ENCODE peak calls at places on chromosomes 2 and 18, in seven cellular contexts. Y is psoas muscle, B is IMR-90, Q is Peyer's patch, P is colonic mucosa, W is right atrium auricular region, L is pancreas. Z is an unnamed sample. For H3K4me1 and H3K36me3, the result is how much of the 10 kb centered on the place peaks cover.

GRCh38 chr18:3903341-3903740 is 453.4 kb downstream of the TGIF1 start:
- DNase-seq in Y (no peak), P (no peak), L (no peak), Q (no peak), W (no peak), B (peak), Z (no peak)

GRCh38 chr2:238104071-238104511 is 4.0 kb downstream of the ESPNL start:
- DNase-seq in B (no peak), L (no peak), P (no peak), W (no peak), Q (no peak), Y (no peak), Z (no peak)

GRCh38 chr2:196591004-196591403 is 48.5 kb upstream of the CCDC150 start:
- DNase-seq in W (no peak), Q (no peak), P (no peak), Y (no peak), B (no peak), L (no peak), Z (no peak)

GRCh38 chr2:692767-693166 is 15.6 kb upstream of the TMEM18 start:
- DNase-seq in L (no peak), W (no peak), B (no peak), Q (no peak), Y (no peak), P (no peak), Z (no peak)

GRCh38 chr2:133489641-133490411 is 78.4 kb downstream of the NCKAP5 start:
- DNase-seq in B (peak), Q (no peak), Y (peak), P (peak), L (no peak), W (no peak), Z (no peak)

GRCh38 chr2:177187631-177188312 is 24.8 kb upstream of the HNRNPA3 start:
- DNase-seq in Q (no peak), L (no peak), B (peak), Y (no peak), W (no peak), P (peak), Z (peak)

GRCh38 chr2:54709341-54709809 is 14.1 kb upstream of the EML6 start:
- DNase-seq in W (no peak), P (peak), L (peak), Q (no peak), Y (peak), B (no peak), Z (peak)

GRCh38 chr18:7740815-7741214 is 173.7 kb downstream of the PTPRM start:
- DNase-seq in Y (no peak), P (no peak), L (no peak), B (peak), W (no peak), Q (no peak), Z (no peak)

GRCh38 chr18:48940854-48941531 is 9.8 kb downstream of the SMAD7 start:
- DNase-seq in P (no peak), W (no peak), Q (peak), Y (no peak), B (peak), L (no peak), Z (peak)

GRCh38 chr2:173146590-173146989 is 70.9 kb downstream of the MAP3K20 start:
- DNase-seq in W (no peak), L (no peak), Q (no peak), B (peak), P (no peak), Y (no peak), Z (no peak)

GRCh38 chr18:34077599-34077998 is 147.1 kb downstream of the NOL4 start:
- DNase-seq in W (no peak), B (no peak), P (no peak), L (no peak), Y (no peak), Q (no peak), Z (no peak)

GRCh38 chr18:54130177-54130576 is 94.3 kb downstream of the MBD2 start:
- DNase-seq in Q (no peak), P (no peak), Y (no peak), B (peak), L (no peak), W (no peak), Z (no peak)

GRCh38 chr2:36597003-36597531 is 901 bp downstream of the FEZ2 start:
- DNase-seq in Y (no peak), B (no peak), L (no peak), P (peak), Q (no peak), W (no peak), Z (no peak)

GRCh38 chr2:96088340-96089335 is 27.7 kb downstream of the ADRA2B start:
- DNase-seq in W (peak), B (no peak), L (no peak), Y (peak), Q (no peak), P (peak), Z (no peak)

GRCh38 chr18:55439036-55439435 is 149.0 kb downstream of the TCF4 start:
- DNase-seq in Y (no peak), B (no peak), L (no peak), P (no peak), Q (no peak), W (no peak), Z (no peak)

GRCh38 chr18:47075098-47075883 is 39.9 kb upstream of the ELOA2 start:
- DNase-seq in W (no peak), Y (no peak), P (peak), Q (no peak), B (no peak), L (no peak), Z (no peak)

GRCh38 chr2:241940329-241940728 is 70.8 kb downstream of the RTP5 start:
- DNase-seq in P (no peak), L (no peak), Y (no peak), B (no peak), Q (no peak), W (no peak), Z (no peak)

GRCh38 chr2:62858231-62858832 is 152.8 kb downstream of the EHBP1 start:
- DNase-seq in P (no peak), W (no peak), L (no peak), B (no peak), Q (no peak), Y (no peak), Z (no peak)

GRCh38 chr2:127048969-127049897 is 57.7 kb downstream of the BIN1 start:
- DNase-seq in P (peak), Y (no peak), W (no peak), Q (no peak), L (no peak), B (no peak), Z (no peak)

GRCh38 chr2:196383799-196384198 is 212.4 kb upstream of the STK17B start:
- DNase-seq in B (no peak), W (no peak), P (no peak), Q (no peak), Y (no peak), L (no peak), Z (no peak)

GRCh38 chr2:101697794-101698418 is 399 bp downstream of the MAP4K4 start:
- DNase-seq in Y (peak), P (peak), B (no peak), L (no peak), Q (no peak), W (no peak), Z (peak)

GRCh38 chr2:196566969-196567666 is 72.4 kb upstream of the CCDC150 start:
- DNase-seq in L (no peak), P (no peak), Y (no peak), B (peak), W (no peak), Q (no peak), Z (no peak)

GRCh38 chr2:100188326-100188725 is 45.9 kb upstream of the AFF3 start:
- DNase-seq in W (no peak), Q (no peak), Y (no peak), L (no peak), B (no peak), P (no peak), Z (no peak)

GRCh38 chr2:8229546-8229986 is 452.3 kb upstream of the ID2 start:
- DNase-seq in P (no peak), B (peak), W (peak), L (peak), Y (peak), Q (peak), Z (peak)

GRCh38 chr2:100197643-100198153 is 55.3 kb upstream of the AFF3 start:
- DNase-seq in P (no peak), B (peak), L (peak), Q (no peak), Y (peak), W (no peak), Z (peak)

GRCh38 chr18:79693561-79694205 is 14.1 kb downstream of the CTDP1 start:
- DNase-seq in L (no peak), Q (no peak), Y (no peak), W (no peak), B (no peak), P (no peak), Z (no peak)

GRCh38 chr2:38806407-38807071 is 28.5 kb downstream of the GEMIN6 start:
- DNase-seq in Y (no peak), W (no peak), L (no peak), B (no peak), Q (no peak), P (no peak), Z (no peak)

GRCh38 chr18:54805571-54806334 is 22.5 kb upstream of the RAB27B start:
- DNase-seq in B (peak), P (no peak), Y (no peak), W (no peak), Q (no peak), L (no peak), Z (no peak)

GRCh38 chr18:13112982-13113381 is 105.6 kb upstream of the LDLRAD4 start:
- DNase-seq in L (peak), Q (no peak), P (no peak), W (peak), Y (no peak), B (peak), Z (peak)

GRCh38 chr2:205216580-205216979 is 465.7 kb upstream of the NRP2 start:
- DNase-seq in W (no peak), Y (no peak), P (no peak), B (no peak), L (no peak), Q (no peak), Z (no peak)

GRCh38 chr2:104703669-104704068 is 150.2 kb upstream of the POU3F3 start:
- DNase-seq in L (no peak), P (no peak), B (no peak), Y (no peak), Q (no peak), W (no peak), Z (no peak)

GRCh38 chr18:11512096-11513030 is 97.0 kb upstream of the SLC35G4 start:
- DNase-seq in W (no peak), B (no peak), Y (no peak), L (no peak), P (no peak), Q (no peak), Z (no peak)

GRCh38 chr2:159086332-159086731 is 117.9 kb downstream of the TANC1 start:
- DNase-seq in Q (no peak), Y (no peak), P (peak), B (no peak), L (no peak), W (peak), Z (peak)
- H3K4me1 ChIP-seq in Q (under half), Y (under half), P (under half), B (under half), L (under half), W (half or more), Z (under half)

DNA sequence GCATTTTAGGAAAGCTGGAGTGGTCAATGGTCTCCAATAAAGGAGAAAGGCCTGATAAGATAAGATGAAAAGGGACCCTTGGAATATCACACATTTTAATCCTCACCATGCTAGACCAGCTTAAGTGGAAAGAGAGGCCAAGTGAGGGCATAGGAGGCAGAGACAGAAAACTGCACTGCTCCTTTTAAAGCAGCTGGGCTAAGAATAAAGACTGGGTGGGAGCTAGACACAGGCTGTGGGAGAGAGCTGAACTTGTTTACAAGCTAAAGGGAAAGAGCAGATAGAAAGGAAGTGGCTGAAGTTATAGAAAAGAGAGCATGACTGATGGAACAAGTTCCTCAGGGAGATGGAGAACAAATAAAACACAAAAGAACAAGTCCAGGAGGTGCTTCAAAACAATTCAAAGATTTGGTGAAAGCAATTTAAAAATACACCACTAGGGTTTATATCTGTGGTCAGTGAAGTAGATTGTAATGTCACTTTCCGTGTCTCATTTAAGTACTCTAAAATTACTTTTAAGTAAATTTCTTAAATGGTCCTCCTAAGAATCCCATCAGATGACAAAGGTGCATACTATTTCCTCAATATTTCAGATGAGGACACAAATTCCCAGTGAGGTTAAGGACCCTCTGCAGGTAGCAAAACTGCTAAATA is 7.5 kb downstream of the COL5A2 start:
- DNase-seq in L (no peak), B (no peak), P (no peak), Q (no peak), Y (no peak), W (no peak), Z (no peak)
- TF ChIP-seq CTCF in L (no peak), B (no peak), P (no peak), Q (no peak), Y (no peak), W (no peak), Z (no peak)

GRCh38 chr18:36629095-36629604 is 199.7 kb downstream of the TPGS2 start:
- DNase-seq in Q (no peak), W (no peak), P (no peak), L (no peak), B (no peak), Y (no peak), Z (no peak)

GRCh38 chr18:36627616-36628015 is 201.2 kb downstream of the TPGS2 start:
- DNase-seq in Q (no peak), L (no peak), B (no peak), P (no peak), Y (no peak), W (no peak), Z (no peak)

GRCh38 chr18:36630917-36631316 is 197.9 kb downstream of the TPGS2 start:
- DNase-seq in L (no peak), Q (no peak), W (no peak), Y (no peak), B (no peak), P (no peak), Z (no peak)

GRCh38 chr18:36628435-36629094 is 200.2 kb downstream of the TPGS2 start:
- DNase-seq in L (no peak), P (no peak), B (peak), W (no peak), Y (no peak), Q (no peak), Z (no peak)

GRCh38 chr18:36629836-36630235 is 199.0 kb downstream of the TPGS2 start:
- DNase-seq in Y (no peak), B (no peak), Q (no peak), W (no peak), P (no peak), L (no peak), Z (no peak)
- H3K36me3 ChIP-seq in Y (under half), B (under half), Q (under half), W (under half), P (under half), L (under half), Z (under half)

DNA sequence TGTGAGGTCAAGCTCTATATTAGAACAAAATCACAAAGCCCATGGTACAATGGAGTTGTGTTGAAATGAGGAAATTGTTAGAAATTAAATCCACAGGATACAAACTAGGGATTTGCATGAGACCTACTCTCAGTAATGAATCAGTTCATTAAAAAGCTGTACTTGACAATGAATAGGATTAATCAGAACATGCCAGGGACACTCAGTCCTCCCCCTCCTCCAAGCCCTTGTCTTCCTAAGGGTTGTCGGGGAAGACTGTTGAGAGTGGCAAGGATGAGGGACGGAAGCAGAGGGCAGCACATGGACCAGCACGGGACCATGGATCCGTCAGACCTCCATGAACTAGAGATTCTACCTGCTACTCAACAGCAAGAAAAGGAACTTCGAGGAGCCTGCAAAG is 39.8 kb downstream of the SPRED2 start:
- DNase-seq in B (no peak), L (no peak), W (no peak), Y (no peak), Q (no peak), P (no peak), Z (no peak)
- H3K4me1 ChIP-seq in B (under half), L (under half), W (half or more), Y (under half), Q (under half), P (under half), Z (under half)

DNA sequence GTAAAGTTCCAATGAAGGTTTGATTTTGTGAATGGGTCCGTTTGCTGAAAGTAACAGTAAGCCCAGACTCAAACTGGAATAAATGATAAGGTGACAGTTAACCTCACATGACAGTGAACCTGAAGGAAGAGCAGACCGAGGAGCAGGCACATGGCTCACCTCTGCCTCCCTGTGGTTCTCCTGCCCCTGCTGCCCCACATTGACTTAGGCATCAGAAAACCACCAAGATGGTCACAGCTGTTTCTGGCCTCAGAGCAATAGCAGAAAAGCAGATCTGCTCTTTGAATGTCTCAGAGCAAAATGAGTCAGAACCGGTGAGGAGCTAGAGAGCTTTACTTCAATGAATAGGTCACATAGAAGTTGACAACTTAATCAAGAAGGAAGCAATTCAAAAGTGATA is 487.6 kb downstream of the METTL4 start:
- DNase-seq in L (no peak), B (no peak), P (no peak), Y (no peak), Q (no peak), W (no peak), Z (no peak)
- TF ChIP-seq CTCF in L (no peak), B (no peak), P (no peak), Y (no peak), Q (no peak), W (no peak), Z (no peak)

GRCh38 chr18:35245719-35246317 is 5.0 kb downstream of the ZNF397 start:
- DNase-seq in P (no peak), Q (no peak), W (no peak), L (no peak), B (no peak), Y (no peak), Z (no peak)

GRCh38 chr18:35242426-35242825 is 1.6 kb downstream of the ZNF397 start:
- DNase-seq in Y (no peak), Q (no peak), B (no peak), W (no peak), P (no peak), L (no peak), Z (no peak)

GRCh38 chr18:35246831-35247230 is 6.0 kb downstream of the ZNF397 start:
- DNase-seq in P (no peak), L (no peak), B (no peak), Y (no peak), W (no peak), Q (no peak), Z (no peak)

GRCh38 chr18:35247412-35248249 is 6.8 kb downstream of the ZNF397 start:
- DNase-seq in Y (no peak), L (no peak), Q (no peak), W (no peak), P (no peak), B (no peak), Z (no peak)

DNA sequence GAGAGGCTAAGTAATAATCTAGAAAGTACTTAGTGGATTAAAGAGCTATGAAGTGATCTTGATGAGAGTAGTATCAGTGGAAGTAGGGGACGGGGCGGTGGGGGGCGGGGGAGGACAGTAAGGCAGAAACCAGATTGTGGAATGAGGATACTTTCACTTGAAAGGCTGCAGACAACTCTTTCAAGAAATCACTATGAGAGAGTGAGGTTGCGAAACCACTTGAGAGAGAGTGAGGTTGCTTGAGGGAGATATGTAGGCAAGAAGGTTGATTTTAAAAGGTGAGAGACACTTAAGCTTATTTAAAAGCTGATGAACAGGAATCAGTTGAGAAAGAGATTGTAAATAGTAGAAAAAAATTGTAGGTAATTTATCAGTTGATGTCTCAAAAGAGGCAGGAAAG is 3.8 kb downstream of the ZNF397 start:
- DNase-seq in P (no peak), Q (no peak), B (no peak), W (no peak), L (no peak), Y (no peak), Z (no peak)
- H3K36me3 ChIP-seq in P (under half), Q (under half), B (half or more), W (half or more), L (under half), Y (under half), Z (under half)

Z was measured in mucosa of descending colon.